ENCODE peak calls at places on chromosomes 5 and 9, in seven cellular contexts. N is left ventricle myocardium inferior, Q is DND-41, I is gastrocnemius medialis, U is transverse colon, B is IMR-90, G is fibroblast of lung. X is an unnamed sample.
A peak's percentile ranks its signal among the peaks of the same experiment; 100 is the strongest.

GRCh38 chr5:88480766-88481499 is 212.3 kb upstream of the TMEM161B start:
- DNase-seq in N (no peak), Q (no peak), I (no peak), U (no peak), B (no peak), G (peak; percentile 50), X (no peak)

GRCh38 chr9:99030610-99031009 is 74.3 kb upstream of the TGFBR1 start:
- DNase-seq in N (no peak), Q (no peak), I (no peak), U (no peak), B (no peak), G (no peak), X (no peak)

GRCh38 chr9:135032868-135033460 is 54.5 kb upstream of the OLFM1 start:
- DNase-seq in N (no peak), Q (no peak), I (no peak), U (no peak), B (no peak), G (no peak), X (no peak)

GRCh38 chr9:136854842-136855460 is 2.8 kb downstream of the MAMDC4 start:
- DNase-seq in N (peak; percentile 13), Q (no peak), I (no peak), U (no peak), B (no peak), G (no peak), X (peak; percentile 13)

GRCh38 chr9:124527781-124528180 is 20.6 kb upstream of the NR5A1 start:
- DNase-seq in N (no peak), Q (no peak), I (no peak), U (no peak), B (peak; percentile 63), G (peak; percentile 68), X (no peak)

GRCh38 chr5:886716-887325 is 5.8 kb downstream of the BRD9 start:
- DNase-seq in N (no peak), Q (no peak), I (no peak), U (no peak), B (no peak), G (no peak), X (no peak)

GRCh38 chr9:128729302-128729701 is 5.4 kb upstream of the ZDHHC12 start:
- DNase-seq in N (no peak), Q (no peak), I (no peak), U (no peak), B (no peak), G (no peak), X (no peak)

GRCh38 chr5:62395210-62395950 is 8.3 kb downstream of the DIMT1 start:
- DNase-seq in N (no peak), Q (no peak), I (no peak), U (no peak), B (peak; percentile 83), G (peak; percentile 56), X (no peak)

GRCh38 chr5:82551840-82552385 is 273.8 kb upstream of the RPS23 start:
- DNase-seq in N (no peak), Q (no peak), I (no peak), U (no peak), B (no peak), G (no peak), X (no peak)

GRCh38 chr9:20898885-20899554 is 132.4 kb downstream of the HACD4 start:
- DNase-seq in N (no peak), Q (no peak), I (no peak), U (no peak), B (peak; percentile 16), G (peak; percentile 53), X (no peak)

GRCh38 chr5:171152382-171152781 is 156.7 kb upstream of the TLX3 start:
- DNase-seq in N (no peak), Q (no peak), I (no peak), U (no peak), B (peak; percentile 54), G (peak; percentile 18), X (no peak)

GRCh38 chr5:42740920-42741319 is 15.7 kb upstream of the CCDC152 start:
- DNase-seq in N (no peak), Q (no peak), I (no peak), U (no peak), B (no peak), G (no peak), X (no peak)

GRCh38 chr5:60026174-60026573 is 132.6 kb upstream of the PDE4D start:
- DNase-seq in N (no peak), Q (no peak), I (no peak), U (no peak), B (peak; percentile 0), G (peak; percentile 80), X (no peak)

GRCh38 chr9:109143881-109144562 is 23.0 kb downstream of the FRRS1L start:
- DNase-seq in N (no peak), Q (peak; percentile 32), I (no peak), U (no peak), B (peak; percentile 13), G (peak; percentile 39), X (peak; percentile 13)

GRCh38 chr9:134664446-134664845 is 22.8 kb downstream of the COL5A1 start:
- DNase-seq in N (peak; percentile 9), Q (no peak), I (no peak), U (no peak), B (no peak), G (no peak), X (no peak)

GRCh38 chr5:56176155-56176798 is 56.9 kb downstream of the ANKRD55 start:
- DNase-seq in N (no peak), Q (no peak), I (no peak), U (no peak), B (peak; percentile 76), G (no peak), X (no peak)

GRCh38 chr5:69261034-69261433 is 26.3 kb downstream of the CDK7 start:
- DNase-seq in N (no peak), Q (no peak), I (no peak), U (no peak), B (peak; percentile 83), G (peak; percentile 61), X (no peak)

GRCh38 chr5:1654786-1655495 is 131.2 kb upstream of the LPCAT1 start:
- DNase-seq in N (peak; percentile 9), Q (no peak), I (no peak), U (no peak), B (no peak), G (no peak), X (no peak)

GRCh38 chr9:122816163-122816867 is 12.1 kb downstream of the PDCL start:
- DNase-seq in N (peak; percentile 29), Q (no peak), I (peak; percentile 10), U (peak; percentile 18), B (no peak), G (no peak), X (no peak)

GRCh38 chr5:6476313-6476661 is 27.6 kb downstream of the UBE2QL1 start:
- DNase-seq in N (no peak), Q (no peak), I (no peak), U (no peak), B (no peak), G (no peak), X (no peak)

GRCh38 chr5:115602585-115603125 is 376 bp upstream of the TICAM2 start:
- DNase-seq in N (no peak), Q (no peak), I (no peak), U (no peak), B (no peak), G (no peak), X (no peak)

GRCh38 chr5:174419523-174420132 is 304.8 kb upstream of the MSX2 start:
- DNase-seq in N (peak; percentile 87), Q (peak; percentile 70), I (peak; percentile 67), U (peak; percentile 87), B (peak; percentile 91), G (peak; percentile 87), X (peak; percentile 70)

DNA sequence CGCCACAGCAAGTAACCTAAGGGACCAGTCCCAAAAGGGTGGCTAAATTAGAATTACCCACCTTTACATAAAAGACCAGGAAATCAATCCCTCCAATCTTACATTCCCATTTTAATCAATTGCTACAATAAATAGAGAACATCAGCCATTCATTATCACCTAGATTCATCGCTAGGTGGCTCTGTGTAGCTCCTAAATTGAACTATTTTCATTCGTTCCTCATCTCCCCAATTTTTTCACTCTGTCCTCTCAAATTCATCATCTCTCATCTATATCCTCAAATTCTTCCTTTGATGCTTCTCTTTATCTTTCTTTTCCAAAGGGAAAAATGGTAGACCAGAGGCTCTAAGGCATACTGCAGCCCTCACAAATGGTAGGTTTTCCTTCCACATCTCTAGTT is 108.2 kb upstream of the TNC start:
- DNase-seq in N (no peak), Q (no peak), I (no peak), U (no peak), B (no peak), G (no peak), X (no peak)
- TF ChIP-seq CTCF in N (no peak), Q (no peak), I (no peak), U (no peak), B (no peak), G (no peak), X (no peak)

DNA sequence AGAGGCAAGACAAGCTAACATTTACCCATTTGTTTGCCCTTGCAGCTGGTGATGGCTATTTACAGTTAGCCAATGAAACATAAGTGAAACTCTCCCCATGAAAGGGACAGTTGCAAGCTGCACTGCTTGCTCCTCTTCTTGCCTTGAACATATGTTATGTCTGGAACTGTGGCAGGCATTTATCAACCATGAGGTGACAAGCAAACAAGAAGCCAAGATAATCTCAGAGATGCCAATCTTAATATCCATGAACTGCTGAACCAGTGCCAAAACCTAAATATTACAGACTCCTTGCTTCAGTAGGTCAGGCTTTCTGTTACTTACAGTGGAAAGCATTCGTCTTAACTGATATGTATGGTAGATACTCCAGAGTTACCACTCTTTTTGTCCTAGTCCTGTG is 133.4 kb downstream of the ACTBL2 start:
- DNase-seq in N (no peak), Q (no peak), I (no peak), U (no peak), B (no peak), G (peak; percentile 25), X (no peak)
- H3K4me3 ChIP-seq in N (no peak overlapping the region), Q (no peak overlapping the region), I (no peak overlapping the region), U (no peak overlapping the region), B (no peak overlapping the region), G (no peak overlapping the region), X (no peak overlapping the region)

DNA sequence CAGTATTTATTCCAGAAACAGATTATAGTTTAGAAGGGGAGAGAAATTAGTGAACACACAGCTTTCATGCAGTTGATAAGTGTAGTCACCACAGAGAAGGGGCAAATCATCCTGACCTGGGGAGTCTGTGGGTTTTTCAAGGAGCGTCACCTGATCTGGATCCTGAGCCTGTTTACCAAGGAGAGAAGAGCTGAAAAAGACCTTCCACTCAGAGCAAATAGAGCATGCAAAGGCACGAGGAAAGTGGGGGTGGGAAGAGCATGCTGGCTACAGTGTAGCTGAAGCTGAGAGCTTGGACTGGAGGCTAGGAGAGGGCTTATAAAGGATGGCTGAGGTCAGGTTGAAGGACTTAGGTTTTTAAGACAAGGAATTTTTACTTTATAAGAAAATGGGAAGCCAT is 30.4 kb downstream of the ACO1 start:
- DNase-seq in N (no peak), Q (no peak), I (no peak), U (no peak), B (no peak), G (no peak), X (no peak)
- H3K36me3 ChIP-seq in N (peaks cover 93% of the 10 kb centered on the region), Q (peaks cover 11% of the 10 kb centered on the region), I (no peaks in the 10 kb centered on the region), U (peaks cover 3% of the 10 kb centered on the region), B (peaks cover 63% of the 10 kb centered on the region), G (peaks cover 7% of the 10 kb centered on the region), X (no peaks in the 10 kb centered on the region)

DNA sequence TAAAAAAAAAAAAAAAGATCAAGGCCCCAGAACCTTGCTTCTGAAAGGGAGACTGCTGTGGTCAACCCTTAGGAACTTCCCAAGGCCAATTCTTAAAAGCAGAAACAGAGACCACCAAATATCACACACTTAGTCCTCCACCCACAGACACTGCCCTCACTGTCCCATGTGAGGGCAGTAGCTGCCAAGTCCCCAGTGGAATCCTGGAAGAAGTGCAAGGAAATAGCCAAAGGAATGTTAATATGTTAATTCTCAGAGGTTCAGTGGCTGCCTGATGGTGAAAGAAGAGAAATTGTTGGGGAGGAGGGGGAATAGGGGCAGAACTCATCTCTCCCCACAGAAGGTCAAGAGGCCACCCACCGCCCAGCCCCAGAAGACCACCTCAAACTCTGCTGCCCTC is 23.1 kb downstream of the FSTL4 start:
- DNase-seq in N (no peak), Q (no peak), I (no peak), U (no peak), B (no peak), G (no peak), X (no peak)
- TF ChIP-seq CTCF in N (no peak), Q (no peak), I (no peak), U (no peak), B (no peak), G (no peak), X (no peak)